ENCODE peak calls at places on chromosomes 6 and 20, in six cellular contexts. C, H, A, G, F and W are unnamed samples. For H3K4me1, the result is how much of the 10 kb centered on the place peaks cover.

GRCh38 chr6:5638666-5639065 is 368.1 kb downstream of the NRN1 start:
- DNase-seq in C (no peak), H (no peak), A (no peak), G (no peak), F (no peak), W (no peak)

GRCh38 chr20:16397053-16397452 is 176.2 kb downstream of the KIF16B start:
- DNase-seq in C (peak), H (no peak), A (peak), G (no peak), F (peak), W (no peak)

GRCh38 chr6:44264154-44265002 is 973 bp downstream of the NFKBIE start:
- DNase-seq in C (peak), H (peak), A (peak), G (no peak), F (no peak), W (peak)

GRCh38 chr20:61702246-61702645 is 363.4 kb downstream of the TAF4 start:
- DNase-seq in C (no peak), H (no peak), A (no peak), G (no peak), F (no peak), W (no peak)

GRCh38 chr6:30265166-30265565 is 52.0 kb upstream of the TRIM26 start:
- DNase-seq in C (peak), H (no peak), A (no peak), G (no peak), F (no peak), W (no peak)

GRCh38 chr6:89121934-89122333 is 4.1 kb upstream of the SRSF12 start:
- DNase-seq in C (no peak), H (no peak), A (no peak), G (no peak), F (no peak), W (no peak)

GRCh38 chr6:74657033-74657432 is 548.8 kb downstream of the COL12A1 start:
- DNase-seq in C (peak), H (no peak), A (no peak), G (no peak), F (no peak), W (no peak)

GRCh38 chr20:35539756-35540212 is 2.1 kb upstream of the ERGIC3 start:
- DNase-seq in C (no peak), H (no peak), A (no peak), G (peak), F (peak), W (peak)

GRCh38 chr20:44264287-44264686 is 17.2 kb downstream of the GDAP1L1 start:
- DNase-seq in C (peak), H (no peak), A (no peak), G (no peak), F (no peak), W (no peak)

GRCh38 chr20:12808006-12808567 is 200.7 kb upstream of the SPTLC3 start:
- DNase-seq in C (no peak), H (no peak), A (no peak), G (no peak), F (no peak), W (no peak)

GRCh38 chr6:53899512-53899911 is 104.7 kb downstream of the LRRC1 start:
- DNase-seq in C (no peak), H (no peak), A (no peak), G (no peak), F (no peak), W (no peak)

GRCh38 chr6:170230520-170231390 is 60.1 kb downstream of the DLL1 start:
- DNase-seq in C (no peak), H (no peak), A (no peak), G (no peak), F (peak), W (no peak)

GRCh38 chr20:9838035-9838377 is 870 bp downstream of the PAK5 start:
- DNase-seq in C (no peak), H (no peak), A (no peak), G (no peak), F (peak), W (no peak)
- H3K4me3 ChIP-seq in C (no peak), H (no peak), A (peak), G (no peak), F (no peak), W (no peak)

GRCh38 chr6:17448165-17448564 is 54.8 kb downstream of the CAP2 start:
- DNase-seq in C (no peak), H (no peak), A (no peak), G (no peak), F (no peak), W (no peak)
- H3K4me1 ChIP-seq in C (under half), H (under half), A (under half), G (under half), F (under half), W (under half)

GRCh38 chr20:21712443-21713059 is 7.1 kb downstream of the PAX1 start:
- DNase-seq in C (no peak), H (no peak), A (no peak), G (no peak), F (no peak), W (no peak)

GRCh38 chr20:21715193-21715881 is 9.9 kb downstream of the PAX1 start:
- DNase-seq in C (no peak), H (no peak), A (no peak), G (no peak), F (no peak), W (no peak)

GRCh38 chr20:21713901-21714296 is 8.4 kb downstream of the PAX1 start:
- DNase-seq in C (no peak), H (no peak), A (no peak), G (no peak), F (no peak), W (no peak)

GRCh38 chr20:21713470-21713869 is 8.0 kb downstream of the PAX1 start:
- DNase-seq in C (no peak), H (no peak), A (no peak), G (no peak), F (no peak), W (no peak)

DNA sequence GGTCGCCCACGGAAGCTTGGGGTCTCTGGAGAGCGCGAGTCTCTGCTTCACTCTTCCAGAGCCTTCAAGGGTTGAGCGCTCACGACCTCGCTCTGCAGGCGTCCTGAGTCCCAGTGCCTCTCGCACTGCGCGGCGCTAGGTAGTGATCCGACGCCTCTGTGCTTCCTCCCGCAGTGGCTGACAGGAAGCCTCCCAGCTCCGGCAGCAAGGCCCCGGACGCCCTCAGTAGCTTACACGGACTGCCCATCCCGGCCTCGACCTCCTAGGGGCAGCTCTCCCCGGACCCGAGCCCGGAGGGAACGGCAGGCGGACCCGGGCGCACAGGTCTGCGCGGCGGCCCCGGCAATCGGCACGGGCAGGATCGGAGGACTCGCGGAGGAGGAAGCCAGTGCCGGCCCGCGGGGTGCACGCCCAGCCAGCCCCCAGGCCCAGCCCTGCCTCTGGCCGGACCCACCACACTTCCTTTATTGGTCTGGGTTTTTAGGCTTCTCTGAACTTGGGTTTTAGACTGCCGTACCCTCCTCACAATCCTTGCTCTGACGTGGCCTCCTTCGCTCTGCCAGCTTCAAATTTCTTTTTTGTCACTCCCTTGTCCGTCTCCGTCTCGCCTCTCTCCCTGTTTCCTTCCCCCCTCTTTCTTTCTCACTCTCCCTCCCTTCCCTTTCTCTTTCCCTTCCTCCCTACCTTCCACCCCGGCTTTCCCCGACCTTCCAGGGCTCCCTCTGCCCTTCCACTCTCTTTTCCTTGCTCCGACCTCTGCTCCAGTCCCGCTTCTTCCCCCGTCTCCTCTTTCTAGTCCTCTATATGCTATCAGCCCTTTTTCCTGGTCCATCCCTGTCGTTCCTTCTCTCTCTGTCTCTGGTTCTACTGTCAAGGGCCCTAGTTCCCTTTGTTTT is 9.1 kb downstream of the PAX1 start:
- DNase-seq in C (no peak), H (no peak), A (no peak), G (no peak), F (no peak), W (no peak)
- H3K4me3 ChIP-seq in C (no peak), H (no peak), A (no peak), G (no peak), F (no peak), W (no peak)

GRCh38 chr6:10587694-10588392 is 66.7 kb downstream of the GCNT2 start:
- DNase-seq in C (no peak), H (no peak), A (no peak), G (no peak), F (no peak), W (no peak)
- H3K4me1 ChIP-seq in C (under half), H (under half), A (under half), G (under half), F (under half), W (under half)

DNA sequence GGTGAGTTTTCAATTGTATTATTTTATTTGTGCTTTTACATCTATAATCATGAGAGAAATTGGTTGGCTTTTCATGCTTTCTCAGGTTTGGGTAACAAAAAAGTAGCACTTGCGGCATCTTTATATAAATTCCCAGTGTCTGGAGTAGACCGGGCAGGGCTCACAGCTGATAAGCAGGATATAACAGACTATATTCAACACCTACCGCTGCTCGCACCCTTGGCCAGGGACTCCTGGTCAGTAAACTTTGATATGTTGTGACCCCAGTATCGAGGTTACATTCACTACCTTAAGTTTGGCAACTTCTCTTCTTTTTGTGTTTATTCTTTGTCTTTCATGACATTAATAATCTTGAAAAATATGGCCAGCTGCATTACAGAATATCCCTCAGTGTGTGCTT is 343.4 kb downstream of the TBC1D32 start:
- DNase-seq in C (no peak), H (no peak), A (no peak), G (no peak), F (no peak), W (no peak)
- H3K4me3 ChIP-seq in C (no peak), H (no peak), A (no peak), G (no peak), F (no peak), W (no peak)

GRCh38 chr20:22338140-22338708 is 246.1 kb downstream of the FOXA2 start:
- DNase-seq in C (no peak), H (no peak), A (no peak), G (no peak), F (no peak), W (no peak)

GRCh38 chr20:22341508-22341907 is 242.9 kb downstream of the FOXA2 start:
- DNase-seq in C (no peak), H (no peak), A (no peak), G (no peak), F (no peak), W (no peak)

GRCh38 chr20:22342410-22342809 is 242.0 kb downstream of the FOXA2 start:
- DNase-seq in C (no peak), H (no peak), A (no peak), G (no peak), F (no peak), W (no peak)

GRCh38 chr20:22339091-22339881 is 245.1 kb downstream of the FOXA2 start:
- DNase-seq in C (peak), H (no peak), A (peak), G (no peak), F (peak), W (peak)

GRCh38 chr20:22339946-22340345 is 244.4 kb downstream of the FOXA2 start:
- DNase-seq in C (no peak), H (no peak), A (no peak), G (no peak), F (no peak), W (no peak)
- H3K4me1 ChIP-seq in C (under half), H (under half), A (under half), G (under half), F (under half), W (under half)